ENCODE peak calls at places on chromosome 22, in four cellular contexts. H is pancreas, A is right cardiac atrium, P is SJCRH30. G is an unnamed sample.

GRCh38 chr22:37519268-37520195 is at the start of gene CARD10:
- DNase-seq in H (peak; percentile 75), A (peak; percentile 81), P (peak; percentile 48), G (no peak)

GRCh38 chr22:31891366-31892079 is 52.8 kb upstream of the YWHAH start:
- DNase-seq in H (no peak), A (no peak), P (no peak), G (no peak)

GRCh38 chr22:31852691-31853370 is 91.5 kb upstream of the YWHAH start:
- DNase-seq in H (no peak), A (no peak), P (no peak), G (no peak)

GRCh38 chr22:32926600-32926999 is 125.1 kb downstream of the TIMP3 start:
- DNase-seq in H (no peak), A (no peak), P (no peak), G (no peak)

GRCh38 chr22:31876156-31877035 is 67.9 kb upstream of the YWHAH start:
- DNase-seq in H (no peak), A (no peak), P (no peak), G (no peak)

GRCh38 chr22:37357471-37357870 is 69.8 kb downstream of the ELFN2 start:
- DNase-seq in H (no peak), A (no peak), P (no peak), G (no peak)

GRCh38 chr22:42296381-42296853 is 26.0 kb upstream of the TCF20 start:
- DNase-seq in H (peak; percentile 59), A (peak; percentile 85), P (no peak), G (peak; percentile 74)

GRCh38 chr22:41177040-41177625 is 28.0 kb upstream of the L3MBTL2 start:
- DNase-seq in H (peak; percentile 40), A (peak; percentile 60), P (no peak), G (no peak)

GRCh38 chr22:37591823-37592404 is 12.0 kb upstream of the LGALS2 start:
- DNase-seq in H (no peak), A (no peak), P (no peak), G (no peak)

GRCh38 chr22:36449776-36450175 is 31.7 kb downstream of the TXN2 start:
- DNase-seq in H (peak; percentile 52), A (peak; percentile 64), P (no peak), G (no peak)

GRCh38 chr22:36510966-36511881 is 4.4 kb upstream of the FOXRED2 start:
- DNase-seq in H (no peak), A (no peak), P (peak; percentile 36), G (peak; percentile 2)

GRCh38 chr22:27978317-27978716 is 59.3 kb upstream of the PITPNB start:
- DNase-seq in H (no peak), A (no peak), P (no peak), G (no peak)
- H3K27ac ChIP-seq in H (no peak overlapping the region), A (no peak overlapping the region), P (no peak overlapping the region), G (no peak overlapping the region)

GRCh38 chr22:24285245-24285644 is 14.6 kb downstream of the SPECC1L start:
- DNase-seq in H (no peak), A (no peak), P (no peak), G (no peak)

GRCh38 chr22:24291538-24292201 is 21.0 kb downstream of the SPECC1L start:
- DNase-seq in H (no peak), A (no peak), P (no peak), G (no peak)

GRCh38 chr22:24289138-24289537 is 18.5 kb downstream of the SPECC1L start:
- DNase-seq in H (no peak), A (no peak), P (no peak), G (no peak)

GRCh38 chr22:24289781-24290181 is 19.1 kb downstream of the SPECC1L start:
- DNase-seq in H (no peak), A (peak; percentile 53), P (no peak), G (no peak)

GRCh38 chr22:24290459-24290858 is 19.8 kb downstream of the SPECC1L start:
- DNase-seq in H (no peak), A (no peak), P (no peak), G (no peak)
- H3K27ac ChIP-seq in H (no peak overlapping the region), A (peak overlapping the region; percentile 95), P (no peak overlapping the region), G (no peak overlapping the region)

GRCh38 chr22:20928573-20928967 is 11.4 kb downstream of the CRKL start:
- DNase-seq in H (no peak), A (no peak), P (no peak), G (no peak)

GRCh38 chr22:20927940-20928572 is 10.8 kb downstream of the CRKL start:
- DNase-seq in H (no peak), A (no peak), P (no peak), G (no peak)

GRCh38 chr22:20930004-20930403 is 12.8 kb downstream of the CRKL start:
- DNase-seq in H (no peak), A (no peak), P (no peak), G (no peak)

GRCh38 chr22:20922141-20922751 is 5.0 kb downstream of the CRKL start:
- DNase-seq in H (no peak), A (no peak), P (no peak), G (no peak)

DNA sequence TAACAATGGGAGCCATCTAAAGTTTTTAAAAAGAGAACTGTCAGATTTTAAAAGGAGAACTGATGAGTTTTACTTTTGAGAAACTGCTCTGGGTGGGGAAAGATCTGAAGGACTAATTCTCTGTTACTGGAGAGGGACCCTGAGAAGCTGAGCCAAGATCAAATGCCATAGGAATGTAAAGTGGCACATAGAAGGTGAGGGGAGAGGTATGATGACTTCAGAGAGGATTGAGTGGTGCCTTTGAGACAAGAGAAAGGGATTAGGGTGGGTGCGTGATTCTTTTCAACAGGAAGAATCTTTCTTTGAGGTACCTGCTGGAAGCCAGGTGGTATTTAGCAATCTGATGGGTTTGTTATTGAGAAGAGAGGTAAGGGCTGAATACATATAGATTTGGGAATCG is 9.0 kb downstream of the CRKL start:
- DNase-seq in H (no peak), A (no peak), P (no peak), G (no peak)
- H3K27ac ChIP-seq in H (no peak overlapping the region), A (no peak overlapping the region), P (no peak overlapping the region), G (no peak overlapping the region)

DNA sequence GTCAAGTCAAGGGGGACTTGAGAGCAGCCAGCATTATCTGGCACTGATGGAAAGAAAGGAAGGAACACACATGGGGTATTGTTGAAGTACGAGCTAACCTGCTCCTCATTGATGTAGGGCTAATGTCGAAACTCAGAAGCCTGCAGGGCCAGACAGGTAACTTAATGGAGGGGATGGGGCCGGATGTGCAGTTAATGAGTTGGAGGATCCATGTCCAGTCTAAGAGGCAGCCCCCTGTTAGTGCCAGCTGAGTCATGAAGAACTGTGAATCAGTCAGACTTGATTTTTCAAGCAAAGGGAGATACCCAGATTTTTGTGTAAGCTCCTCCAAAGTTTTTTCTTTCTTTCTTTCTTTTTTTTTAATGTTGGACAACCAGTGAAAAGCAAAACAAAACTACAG is 65.6 kb downstream of the CECR2 start:
- DNase-seq in H (no peak), A (no peak), P (no peak), G (no peak)
- H3K27ac ChIP-seq in H (no peak overlapping the region), A (no peak overlapping the region), P (no peak overlapping the region), G (peak overlapping the region; percentile 31)

GRCh38 chr22:49920859-49921258 is 2.4 kb downstream of the CRELD2 start:
- DNase-seq in H (peak; percentile 30), A (peak; percentile 27), P (no peak), G (no peak)
- H3K27ac ChIP-seq in H (no peak overlapping the region), A (no peak overlapping the region), P (no peak overlapping the region), G (no peak overlapping the region)

DNA sequence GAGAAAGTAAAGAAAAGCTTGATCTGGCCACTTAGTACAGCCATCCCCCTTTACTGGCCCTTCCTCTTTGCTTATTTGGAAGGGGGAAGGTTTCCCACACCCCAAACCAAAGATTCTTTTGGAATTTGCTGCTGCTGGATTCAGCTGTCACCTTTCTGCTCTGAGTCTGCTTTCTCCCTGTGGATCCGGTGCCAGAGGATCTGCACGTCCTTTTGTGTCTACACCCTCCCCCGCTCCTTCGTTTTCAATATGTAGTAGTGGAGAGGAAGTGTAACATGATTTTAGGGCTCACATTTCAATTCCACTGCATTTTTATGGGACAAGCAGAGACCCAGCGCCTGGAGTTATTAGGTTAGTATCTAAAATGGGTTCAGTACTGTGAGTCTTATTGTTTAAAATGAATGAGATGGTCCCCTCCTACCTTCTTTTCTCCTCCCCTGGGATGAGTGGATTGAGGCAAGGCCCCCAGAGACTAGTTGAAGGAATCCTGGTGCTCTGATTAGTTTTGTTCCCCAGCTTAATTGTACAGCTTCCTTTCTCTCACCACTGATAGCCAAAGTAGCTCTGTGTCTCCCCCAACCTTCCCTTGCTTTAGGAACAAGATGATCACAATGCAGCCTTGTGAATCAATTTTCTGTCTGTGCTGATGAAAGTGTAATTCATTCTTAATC is 30.5 kb upstream of the CABP7 start:
- DNase-seq in H (no peak), A (no peak), P (peak; percentile 79), G (no peak)
- H3K27ac ChIP-seq in H (no peak overlapping the region), A (no peak overlapping the region), P (peak overlapping the region; percentile 97), G (no peak overlapping the region)

DNA sequence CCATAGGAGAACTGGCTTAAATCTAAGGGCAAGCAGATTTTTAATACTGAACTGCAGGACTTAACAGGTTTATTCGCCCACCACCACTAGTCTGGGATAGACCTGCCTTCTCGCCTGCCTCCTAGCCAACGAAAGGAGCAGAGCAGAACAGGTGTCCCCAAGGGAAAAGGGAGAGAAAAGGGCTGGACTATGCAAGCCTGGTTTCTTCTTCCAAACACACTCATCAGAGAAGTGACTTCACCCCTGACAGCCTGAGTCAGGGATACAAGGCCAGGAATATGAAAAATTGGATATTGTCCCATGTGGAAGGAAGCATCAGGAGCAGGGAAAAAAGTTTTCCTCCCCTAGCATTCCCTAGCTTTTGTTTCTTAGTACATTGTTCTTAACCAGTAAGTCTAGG is 56.9 kb upstream of the TNRC6B start:
- DNase-seq in H (no peak), A (no peak), P (no peak), G (no peak)
- H3K27ac ChIP-seq in H (no peak overlapping the region), A (no peak overlapping the region), P (no peak overlapping the region), G (no peak overlapping the region)

DNA sequence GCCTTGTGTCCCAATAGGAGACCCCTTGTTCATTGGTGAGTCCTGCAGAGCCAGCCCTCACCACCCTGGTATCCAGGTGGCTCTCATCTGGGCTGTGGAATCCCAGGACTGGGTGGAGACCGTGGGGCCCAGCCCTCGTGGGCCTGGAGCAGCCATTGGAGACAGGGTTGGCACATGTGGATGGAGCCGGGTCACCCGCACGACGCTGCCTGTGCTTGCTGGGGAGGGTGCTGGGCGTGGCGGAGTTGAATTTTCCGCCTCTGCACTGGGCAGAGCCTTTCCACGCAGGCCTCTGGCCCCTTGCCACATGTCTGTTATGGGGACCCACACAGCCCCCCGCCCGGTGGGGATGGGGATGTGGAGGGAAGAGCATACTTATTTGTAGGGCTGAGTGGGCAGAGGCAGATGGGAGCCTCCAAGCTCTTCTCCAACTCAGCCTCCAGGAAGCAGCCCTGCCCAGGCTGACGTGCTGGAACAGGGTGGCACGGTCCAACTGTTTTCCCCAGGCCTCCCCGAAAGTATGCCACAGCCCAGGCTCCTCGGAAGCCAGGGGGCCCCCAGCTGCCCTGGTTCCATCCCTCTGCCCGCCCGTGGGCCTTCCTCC is 12.6 kb downstream of the GRAMD4 start:
- DNase-seq in H (no peak), A (peak; percentile 58), P (no peak), G (no peak)
- H3K27ac ChIP-seq in H (no peak overlapping the region), A (no peak overlapping the region), P (no peak overlapping the region), G (no peak overlapping the region)

GRCh38 chr22:46033256-46034200 is 56.6 kb upstream of the WNT7B start:
- DNase-seq in H (peak; percentile 14), A (peak; percentile 15), P (no peak), G (no peak)
- H3K27ac ChIP-seq in H (no peak overlapping the region), A (no peak overlapping the region), P (no peak overlapping the region), G (no peak overlapping the region)